ENCODE peak calls at places on chromosome 16, in six cellular contexts. M, P, N, R, S and W are unnamed samples.

GRCh38 chr16:53518550-53519416 is 15.8 kb upstream of the AKTIP start:
- DNase-seq in P (peak; percentile 68), N (peak; percentile 62), M (no peak), R (no peak), S (no peak), W (no peak)

GRCh38 chr16:83728518-83728917 is 79.3 kb upstream of the HSBP1 start:
- DNase-seq in S (no peak), N (no peak), M (peak; percentile 32), P (no peak), R (no peak), W (no peak)

GRCh38 chr16:11491524-11491923 is 95.2 kb downstream of the LITAF start:
- DNase-seq in P (no peak), S (no peak), N (no peak), M (no peak), R (no peak), W (no peak)

GRCh38 chr16:20916289-20916688 is 15.7 kb downstream of the LYRM1 start:
- DNase-seq in S (no peak), R (no peak), M (no peak), P (no peak), N (no peak), W (no peak)

GRCh38 chr16:19883296-19883951 is 1.2 kb downstream of the GPRC5B start:
- DNase-seq in P (no peak), S (peak; percentile 52), M (no peak), N (no peak), R (peak; percentile 42), W (no peak)

GRCh38 chr16:57533618-57534336 is 2.6 kb downstream of the CCDC102A start:
- DNase-seq in S (peak; percentile 41), N (peak; percentile 49), R (peak; percentile 53), M (no peak), P (no peak), W (no peak)

GRCh38 chr16:85573696-85574641 is 39.2 kb upstream of the GSE1 start:
- DNase-seq in N (no peak), S (peak; percentile 63), R (peak; percentile 71), P (no peak), M (no peak), W (peak; percentile 49)

GRCh38 chr16:72191551-72191950 is 19.6 kb upstream of the PMFBP1 start:
- DNase-seq in N (no peak), S (no peak), P (no peak), R (no peak), M (no peak), W (no peak)

GRCh38 chr16:11211061-11211976 is 44.7 kb downstream of the SOCS1 start:
- DNase-seq in N (no peak), S (no peak), R (no peak), M (no peak), P (no peak), W (no peak)

GRCh38 chr16:85235988-85236831 is 123.9 kb upstream of the CIBAR2 start:
- DNase-seq in P (peak; percentile 66), R (peak; percentile 67), S (no peak), N (no peak), M (no peak), W (no peak)

GRCh38 chr16:66335704-66336329 is 30.7 kb upstream of the CDH5 start:
- DNase-seq in S (no peak), R (peak; percentile 29), N (no peak), M (no peak), P (no peak), W (no peak)

GRCh38 chr16:79850348-79850747 is 249.8 kb upstream of the MAF start:
- DNase-seq in N (no peak), P (no peak), M (peak; percentile 88), R (no peak), S (no peak), W (no peak)

GRCh38 chr16:73170587-73170986 is 122.7 kb upstream of the ZFHX3 start:
- DNase-seq in R (peak; percentile 25), P (no peak), N (no peak), S (peak; percentile 17), M (no peak), W (no peak)

GRCh38 chr16:19829844-19830703 is 54.6 kb downstream of the GPRC5B start:
- DNase-seq in R (no peak), P (no peak), S (peak; percentile 29), M (no peak), N (no peak), W (no peak)

GRCh38 chr16:85995591-85996461 is 96.9 kb downstream of the IRF8 start:
- DNase-seq in N (peak; percentile 18), P (no peak), M (no peak), R (no peak), S (no peak), W (no peak)

GRCh38 chr16:80570106-80570478 is 29.3 kb downstream of the DYNLRB2 start:
- DNase-seq in M (no peak), S (no peak), N (peak; percentile 47), P (no peak), R (no peak), W (no peak)

GRCh38 chr16:79607587-79607986 is 7.0 kb upstream of the MAF start:
- DNase-seq in M (no peak), S (no peak), N (no peak), P (no peak), R (peak; percentile 51), W (no peak)

GRCh38 chr16:70253291-70254094 is 1.8 kb upstream of the EXOSC6 start:
- DNase-seq in N (peak; percentile 47), R (no peak), M (no peak), P (no peak), S (peak; percentile 51), W (peak; percentile 65)

GRCh38 chr16:65959978-65960377 is 406.5 kb upstream of the CDH5 start:
- DNase-seq in R (no peak), P (no peak), S (no peak), N (no peak), M (no peak), W (no peak)

GRCh38 chr16:47141773-47142468 is 1.8 kb downstream of the NETO2 start:
- DNase-seq in R (peak; percentile 63), P (peak; percentile 51), N (peak; percentile 81), M (peak; percentile 70), S (peak; percentile 83), W (peak; percentile 87)
- TF ChIP-seq POLR2A in R (no peak), P (peak; percentile 44), N (no peak), M (no peak), S (no peak), W (no peak)

DNA sequence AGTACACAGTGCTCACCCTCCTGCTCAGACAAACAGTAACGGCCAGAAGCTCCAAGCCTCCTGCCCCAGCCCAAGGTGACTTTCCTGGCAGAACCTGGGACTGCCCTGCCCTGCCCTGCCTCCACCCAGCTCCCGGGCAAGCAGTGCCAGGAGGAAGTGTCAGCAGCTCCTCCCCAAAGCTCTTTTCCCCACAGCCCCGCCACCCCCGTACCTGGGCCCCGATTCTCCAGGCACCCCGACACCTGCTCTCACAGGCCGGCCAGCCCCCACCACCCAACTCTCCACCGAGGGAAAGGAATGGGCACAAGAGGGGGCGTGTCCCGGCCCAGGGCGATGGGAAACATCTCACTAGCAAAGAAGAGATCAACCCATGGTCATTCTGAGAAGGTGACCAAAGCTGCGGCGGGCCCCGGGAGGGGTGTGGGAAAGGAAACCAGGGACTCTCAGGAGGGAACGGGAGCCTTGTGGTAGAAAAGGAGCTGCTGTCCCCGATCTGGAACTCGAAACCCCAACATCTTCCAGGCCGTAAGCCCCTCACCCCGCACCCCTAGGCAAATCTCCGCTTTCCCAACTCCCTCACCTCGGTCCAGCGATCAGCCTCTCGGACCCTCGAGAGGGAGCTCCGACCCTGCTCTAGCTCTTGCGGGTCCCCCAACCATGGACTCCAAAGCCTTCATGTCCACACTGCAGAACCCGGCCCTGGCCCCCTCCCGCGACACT is 1.2 kb downstream of the BCAR1 start:
- DNase-seq in M (peak; percentile 31), P (no peak), N (peak; percentile 80), R (no peak), S (peak; percentile 85), W (peak; percentile 34)
- TF ChIP-seq POLR2A in M (peak; percentile 8), P (no peak), N (no peak), R (no peak), S (peak; percentile 45), W (no peak)

GRCh38 chr16:89720520-89720858 is 209 bp downstream of the VPS9D1 start:
- DNase-seq in R (peak; percentile 51), P (no peak), M (no peak), S (peak; percentile 67), N (peak; percentile 81), W (no peak)

GRCh38 chr16:89720859-89721643 is at the start of the genes VPS9D1 and ZNF276:
- DNase-seq in N (peak; percentile 93), M (peak; percentile 74), S (peak; percentile 88), R (peak; percentile 76), P (peak; percentile 76), W (peak; percentile 89)

GRCh38 chr16:89717310-89718197 is 3.1 kb downstream of the VPS9D1 start:
- DNase-seq in S (no peak), R (no peak), M (no peak), N (no peak), P (no peak), W (no peak)

GRCh38 chr16:89712476-89712805 is 8.3 kb downstream of the VPS9D1 start:
- DNase-seq in M (no peak), P (no peak), S (no peak), R (no peak), N (no peak), W (no peak)

DNA sequence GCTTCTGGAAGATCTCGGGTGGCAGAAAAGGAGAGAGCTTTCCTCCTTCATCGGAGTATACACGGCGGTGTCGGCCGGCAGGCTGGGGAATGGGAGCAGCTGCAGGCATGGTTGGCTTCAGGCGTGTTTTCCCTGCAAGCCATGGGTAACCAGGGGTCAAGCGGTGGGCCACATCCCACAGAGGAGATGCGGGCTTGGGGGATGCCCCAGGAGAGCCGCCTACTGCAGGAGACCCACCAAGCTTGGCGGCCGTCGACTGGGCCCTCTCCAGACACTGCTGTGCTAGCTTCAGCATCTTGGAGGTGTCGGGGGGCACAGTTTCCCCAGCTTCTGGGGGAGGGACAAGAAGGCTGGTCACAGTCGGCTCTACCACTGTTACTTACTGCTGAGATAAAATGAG is 4.2 kb downstream of the VPS9D1 start:
- DNase-seq in M (no peak), R (no peak), S (no peak), N (no peak), P (no peak), W (no peak)
- TF ChIP-seq POLR2A in M (no peak), R (no peak), S (no peak), N (no peak), P (no peak), W (no peak)

GRCh38 chr16:69031877-69032301 is 73.6 kb upstream of the HAS3 start:
- DNase-seq in R (no peak), M (no peak), P (no peak), S (peak; percentile 94), N (no peak), W (no peak)

GRCh38 chr16:69036399-69037091 is 68.9 kb upstream of the HAS3 start:
- DNase-seq in S (peak; percentile 22), M (no peak), P (no peak), R (no peak), N (no peak), W (no peak)

GRCh38 chr16:69037373-69038160 is 67.9 kb upstream of the HAS3 start:
- DNase-seq in N (no peak), P (no peak), M (peak; percentile 5), S (no peak), R (no peak), W (no peak)

GRCh38 chr16:69033550-69033949 is 71.9 kb upstream of the HAS3 start:
- DNase-seq in M (no peak), P (no peak), R (no peak), S (no peak), N (no peak), W (no peak)

DNA sequence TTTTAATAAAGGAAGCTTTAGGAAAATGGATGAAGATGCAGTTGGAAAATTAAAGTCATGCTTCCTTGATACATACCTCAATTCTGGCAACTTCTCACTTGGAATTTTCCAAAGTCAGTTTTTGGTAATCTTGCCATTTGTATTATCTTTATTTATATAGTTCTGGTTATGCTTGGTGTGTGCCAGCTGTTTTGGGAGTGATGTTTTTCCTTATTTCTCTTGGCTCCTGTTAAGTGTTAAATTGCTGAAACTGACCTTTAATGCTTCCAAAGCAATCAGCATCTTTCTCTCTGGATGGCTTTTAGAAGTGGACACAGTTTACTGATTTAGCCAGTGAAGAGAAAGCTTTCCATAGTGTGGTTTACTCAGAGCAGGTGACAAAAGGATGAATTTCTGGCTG is 70.1 kb upstream of the HAS3 start:
- DNase-seq in S (no peak), R (no peak), M (no peak), N (no peak), P (no peak), W (no peak)
- TF ChIP-seq POLR2A in S (no peak), R (no peak), M (no peak), N (no peak), P (no peak), W (no peak)